ENCODE peak calls at places on chromosomes 13 and 19, in seven cellular contexts. W, F, J, D, B, M and A are unnamed samples.

GRCh38 chr19:2982983-2983350 is 5.6 kb downstream of the TLE6 start:
- DNase-seq in W (no peak), F (peak), J (no peak), D (peak), B (peak), M (no peak), A (peak)

GRCh38 chr19:51660975-51661600 is 14.5 kb upstream of the SIGLEC14 start:
- DNase-seq in W (peak), F (peak), J (peak), D (peak), B (peak), M (peak), A (peak)

GRCh38 chr19:3065675-3066357 is 3.5 kb upstream of the TLE5 start:
- DNase-seq in W (no peak), F (no peak), J (no peak), D (no peak), B (no peak), M (peak), A (no peak)

GRCh38 chr19:5049561-5049960 is 80.6 kb downstream of the KDM4B start:
- DNase-seq in W (no peak), F (no peak), J (no peak), D (no peak), B (no peak), M (no peak), A (no peak)

GRCh38 chr13:98879965-98880364 is 97.9 kb downstream of the DOCK9 start:
- DNase-seq in W (no peak), F (no peak), J (no peak), D (no peak), B (peak), M (no peak), A (no peak)

GRCh38 chr13:88958821-88959220 is 1287.7 kb downstream of the SLITRK5 start:
- DNase-seq in W (no peak), F (no peak), J (no peak), D (peak), B (no peak), M (no peak), A (no peak)

GRCh38 chr19:48190288-48191284 is 20.1 kb downstream of the ZSWIM9 start:
- DNase-seq in W (no peak), F (peak), J (no peak), D (peak), B (peak), M (peak), A (peak)

GRCh38 chr13:98442391-98443230 is 134.3 kb downstream of the STK24 start:
- DNase-seq in W (no peak), F (no peak), J (no peak), D (no peak), B (no peak), M (no peak), A (no peak)